ENCODE peak calls at places on chromosomes 3 and 15, in eight cellular contexts. V is NCI-H146; D is cerebellum; A is RWPE2; Z is AML-193; X is brain microvascular endothelial cell; B is GDM1; S is activated CD4-positive, alpha-beta T cell treated with anti-CD3 and anti-CD28 coated beads, Interleukin-2, amount 50 U/mL, for 48 hours. J is an unnamed sample.
A peak's percentile ranks its signal among the peaks of the same experiment; 100 is the strongest.

GRCh38 chr15:70042553-70043214 is 55.0 kb downstream of the TLE3 start:
- DNase-seq in X (no peak), A (peak; percentile 16), B (no peak), D (no peak), Z (no peak), V (no peak), S (no peak), J (no peak)

GRCh38 chr3:182725372-182726251 is 67.7 kb upstream of the ATP11B start:
- DNase-seq in A (no peak), D (no peak), V (no peak), B (no peak), S (no peak), X (no peak), Z (no peak), J (no peak)

GRCh38 chr3:189488241-189488767 is 142.9 kb upstream of the TP63 start:
- DNase-seq in Z (no peak), B (no peak), V (no peak), X (peak; percentile 92), S (no peak), A (peak; percentile 65), D (no peak), J (peak; percentile 66)

GRCh38 chr3:124569761-124570160 is 160.5 kb upstream of the UMPS start:
- DNase-seq in A (no peak), D (peak; percentile 38), Z (no peak), S (no peak), B (no peak), X (no peak), V (no peak), J (no peak)

GRCh38 chr15:52822475-52822874 is 32.3 kb upstream of the ONECUT1 start:
- DNase-seq in S (no peak), V (no peak), B (no peak), A (no peak), Z (no peak), X (no peak), D (no peak), J (no peak)

GRCh38 chr3:5888845-5889244 is 701.3 kb downstream of the EDEM1 start:
- DNase-seq in X (no peak), A (no peak), Z (no peak), B (no peak), D (no peak), V (no peak), S (no peak), J (no peak)

GRCh38 chr3:49718419-49719213 is 868 bp downstream of the AMIGO3 start:
- DNase-seq in V (peak; percentile 33), D (no peak), A (peak; percentile 63), X (no peak), B (no peak), Z (no peak), S (peak; percentile 30), J (no peak)

GRCh38 chr15:70672081-70672480 is 91.3 kb downstream of the UACA start:
- DNase-seq in S (no peak), V (no peak), B (peak; percentile 39), D (no peak), X (no peak), Z (peak; percentile 72), A (no peak), J (no peak)

GRCh38 chr3:116785226-116785625 is 75.6 kb downstream of the TUSC7 start:
- DNase-seq in X (no peak), D (no peak), A (no peak), Z (no peak), V (no peak), S (no peak), B (no peak), J (no peak)

GRCh38 chr3:7875858-7876442 is 625.7 kb upstream of the LMCD1 start:
- DNase-seq in D (no peak), A (no peak), Z (no peak), S (no peak), V (no peak), B (no peak), X (no peak), J (no peak)

GRCh38 chr3:46662771-46663551 is 30.5 kb downstream of the ALS2CL start:
- DNase-seq in B (no peak), D (no peak), S (no peak), A (no peak), X (peak; percentile 15), Z (no peak), V (peak; percentile 58), J (no peak)

GRCh38 chr3:69161587-69162196 is 39.3 kb upstream of the LMOD3 start:
- DNase-seq in S (peak; percentile 16), B (no peak), D (peak; percentile 48), Z (peak; percentile 61), X (peak; percentile 51), V (peak; percentile 16), A (no peak), J (peak; percentile 7)

GRCh38 chr15:45287400-45287799 is 35.4 kb downstream of the SLC28A2 start:
- DNase-seq in S (no peak), V (no peak), Z (no peak), D (no peak), X (no peak), B (no peak), A (no peak), J (no peak)

GRCh38 chr3:151460774-151461450 is at the start of gene IGSF10:
- DNase-seq in B (no peak), A (no peak), X (no peak), S (no peak), V (peak; percentile 93), Z (no peak), D (no peak), J (no peak)

GRCh38 chr3:125434582-125435011 is 59.5 kb upstream of the ZNF148 start:
- DNase-seq in S (peak; percentile 57), X (no peak), D (no peak), Z (no peak), A (no peak), B (no peak), V (no peak), J (no peak)

GRCh38 chr15:48435356-48435755 is 104.1 kb downstream of the DUT start:
- DNase-seq in S (no peak), B (no peak), A (no peak), X (no peak), Z (no peak), V (no peak), D (no peak), J (no peak)

GRCh38 chr15:26095710-26096330 is 232.7 kb upstream of the ATP10A start:
- DNase-seq in D (no peak), Z (no peak), V (no peak), X (no peak), B (no peak), A (no peak), S (no peak), J (no peak)

GRCh38 chr15:69282128-69282743 is 16.5 kb upstream of the PAQR5 start:
- DNase-seq in X (no peak), S (no peak), D (no peak), A (no peak), V (no peak), B (no peak), Z (no peak), J (no peak)

GRCh38 chr3:45055032-45055410 is 28.9 kb downstream of the CLEC3B start:
- DNase-seq in A (no peak), V (no peak), S (no peak), B (no peak), X (no peak), D (no peak), Z (peak; percentile 65), J (no peak)

GRCh38 chr15:89657691-89658200 is 2.5 kb upstream of the KIF7 start:
- DNase-seq in D (no peak), S (no peak), A (no peak), Z (no peak), X (no peak), B (no peak), V (no peak), J (no peak)

GRCh38 chr15:79572691-79573340 is 140.7 kb downstream of the MINAR1 start:
- DNase-seq in V (peak; percentile 66), S (no peak), X (no peak), B (no peak), D (no peak), Z (no peak), A (no peak), J (no peak)

GRCh38 chr3:95246413-95246812 is 1183.6 kb downstream of the NSUN3 start:
- DNase-seq in B (no peak), X (no peak), D (no peak), V (no peak), A (no peak), Z (no peak), S (no peak), J (no peak)

GRCh38 chr3:135090020-135090717 is 295.1 kb downstream of the EPHB1 start:
- DNase-seq in A (no peak), Z (no peak), D (no peak), S (no peak), B (no peak), X (no peak), V (no peak), J (no peak)

GRCh38 chr15:73567022-73567421 is 66.2 kb downstream of the NPTN start:
- DNase-seq in A (no peak), Z (no peak), D (no peak), V (no peak), B (no peak), S (no peak), X (no peak), J (no peak)

GRCh38 chr15:77702211-77702957 is 69.7 kb upstream of the LINGO1 start:
- DNase-seq in Z (no peak), V (no peak), A (no peak), X (peak; percentile 5), B (no peak), S (peak; percentile 16), D (no peak), J (no peak)

GRCh38 chr3:32316319-32316718 is 75.3 kb upstream of the CMTM7 start:
- DNase-seq in Z (no peak), D (no peak), S (no peak), B (no peak), V (no peak), X (no peak), A (no peak), J (no peak)

GRCh38 chr3:182241777-182242556 is 530.2 kb downstream of the SOX2 start:
- DNase-seq in X (no peak), B (no peak), S (no peak), Z (no peak), A (no peak), D (no peak), V (no peak), J (no peak)

GRCh38 chr3:136752046-136752326 is 192 bp downstream of the STAG1 start:
- DNase-seq in Z (peak; percentile 59), V (peak; percentile 89), A (no peak), B (peak; percentile 81), X (no peak), D (no peak), S (no peak), J (peak; percentile 67)

GRCh38 chr3:10756546-10756945 is 59.5 kb upstream of the SLC6A11 start:
- DNase-seq in X (no peak), Z (no peak), B (no peak), D (no peak), A (no peak), V (no peak), S (no peak), J (no peak)

J was measured in T1000.